ENCODE peak calls at places on chromosome 12, in five cellular contexts. One of them, this sample, is unnamed.

GRCh38 chr12:62722971-62723680 is 211.8 kb downstream of the PPM1H start:
- DNase-seq in Panc1: no peak
- DNase-seq in PC-3: peak; percentile 64
- DNase-seq in neuronal stem cell: no peak
- DNase-seq in tibial nerve: no peak
- DNase-seq in this sample: no peak

GRCh38 chr12:22407397-22407796 is 72.9 kb upstream of the ST8SIA1 start:
- DNase-seq in Panc1: no peak
- DNase-seq in PC-3: no peak
- DNase-seq in neuronal stem cell: no peak
- DNase-seq in tibial nerve: no peak
- DNase-seq in this sample: no peak

GRCh38 chr12:29283969-29284368 is 97.0 kb downstream of the ERGIC2 start:
- DNase-seq in Panc1: no peak
- DNase-seq in PC-3: no peak
- DNase-seq in neuronal stem cell: no peak
- DNase-seq in tibial nerve: no peak
- DNase-seq in this sample: no peak

GRCh38 chr12:104055686-104056388 is 5.8 kb upstream of the GLT8D2 start:
- DNase-seq in Panc1: no peak
- DNase-seq in PC-3: no peak
- DNase-seq in neuronal stem cell: no peak
- DNase-seq in tibial nerve: no peak
- DNase-seq in this sample: no peak

GRCh38 chr12:120546050-120546386 is 11.9 kb downstream of the RNF10 start:
- DNase-seq in Panc1: no peak
- DNase-seq in PC-3: peak; percentile 88
- DNase-seq in neuronal stem cell: no peak
- DNase-seq in tibial nerve: no peak
- DNase-seq in this sample: no peak

GRCh38 chr12:60451457-60451856 is 855.6 kb downstream of the SLC16A7 start:
- DNase-seq in Panc1: no peak
- DNase-seq in PC-3: peak; percentile 46
- DNase-seq in neuronal stem cell: no peak
- DNase-seq in tibial nerve: no peak
- DNase-seq in this sample: no peak

GRCh38 chr12:118064608-118065007 is 3.6 kb upstream of the WSB2 start:
- DNase-seq in Panc1: no peak
- DNase-seq in PC-3: no peak
- DNase-seq in neuronal stem cell: no peak
- DNase-seq in tibial nerve: no peak
- DNase-seq in this sample: no peak

GRCh38 chr12:122963928-122964240 is 2.4 kb downstream of the ABCB9 start:
- DNase-seq in Panc1: no peak
- DNase-seq in PC-3: no peak
- DNase-seq in neuronal stem cell: no peak
- DNase-seq in tibial nerve: no peak
- DNase-seq in this sample: peak; percentile 76

GRCh38 chr12:77746108-77746507 is 84.6 kb upstream of the NAV3 start:
- DNase-seq in Panc1: no peak
- DNase-seq in PC-3: no peak
- DNase-seq in neuronal stem cell: no peak
- DNase-seq in tibial nerve: no peak
- DNase-seq in this sample: no peak

GRCh38 chr12:85968606-85969005 is 94.5 kb downstream of the NTS start:
- DNase-seq in Panc1: no peak
- DNase-seq in PC-3: no peak
- DNase-seq in neuronal stem cell: no peak
- DNase-seq in tibial nerve: no peak
- DNase-seq in this sample: no peak

GRCh38 chr12:25585021-25585523 is 32.0 kb upstream of the LMNTD1 start:
- DNase-seq in Panc1: no peak
- DNase-seq in PC-3: no peak
- DNase-seq in neuronal stem cell: no peak
- DNase-seq in tibial nerve: peak; percentile 31
- DNase-seq in this sample: no peak

GRCh38 chr12:113118142-113118541 is 17.4 kb downstream of the RASAL1 start:
- DNase-seq in Panc1: no peak
- DNase-seq in PC-3: no peak
- DNase-seq in neuronal stem cell: no peak
- DNase-seq in tibial nerve: no peak
- DNase-seq in this sample: no peak

GRCh38 chr12:76643438-76643837 is 83.9 kb upstream of the OSBPL8 start:
- DNase-seq in Panc1: no peak
- DNase-seq in PC-3: peak; percentile 65
- DNase-seq in neuronal stem cell: no peak
- DNase-seq in tibial nerve: no peak
- DNase-seq in this sample: no peak

GRCh38 chr12:177980-178714 is 35.8 kb downstream of the SLC6A12 start:
- DNase-seq in Panc1: no peak
- DNase-seq in PC-3: no peak
- DNase-seq in neuronal stem cell: no peak
- DNase-seq in tibial nerve: no peak
- DNase-seq in this sample: no peak

GRCh38 chr12:121578230-121579189 is 2.3 kb downstream of the KDM2B start:
- DNase-seq in Panc1: no peak
- DNase-seq in PC-3: no peak
- DNase-seq in neuronal stem cell: peak; percentile 64
- DNase-seq in tibial nerve: no peak
- DNase-seq in this sample: peak; percentile 80

GRCh38 chr12:116381744-116382455 is 104.4 kb upstream of the MED13L start:
- DNase-seq in Panc1: no peak
- DNase-seq in PC-3: peak; percentile 95
- DNase-seq in neuronal stem cell: peak; percentile 82
- DNase-seq in tibial nerve: no peak
- DNase-seq in this sample: no peak

GRCh38 chr12:123142948-123143752 is 7.7 kb downstream of the PITPNM2 start:
- DNase-seq in Panc1: no peak
- DNase-seq in PC-3: no peak
- DNase-seq in neuronal stem cell: no peak
- DNase-seq in tibial nerve: no peak
- DNase-seq in this sample: peak; percentile 86

GRCh38 chr12:9868951-9869306 is 225 bp downstream of the CLEC2B start:
- DNase-seq in Panc1: no peak
- DNase-seq in PC-3: no peak
- DNase-seq in neuronal stem cell: no peak
- DNase-seq in tibial nerve: no peak
- DNase-seq in this sample: no peak

GRCh38 chr12:32312049-32312670 is 87.2 kb upstream of the FGD4 start:
- DNase-seq in Panc1: peak; percentile 45
- DNase-seq in PC-3: peak; percentile 68
- DNase-seq in neuronal stem cell: peak; percentile 32
- DNase-seq in tibial nerve: no peak
- DNase-seq in this sample: no peak

GRCh38 chr12:86787419-86787818 is 531.2 kb upstream of the MGAT4C start:
- DNase-seq in Panc1: no peak
- DNase-seq in PC-3: no peak
- DNase-seq in neuronal stem cell: no peak
- DNase-seq in tibial nerve: no peak
- DNase-seq in this sample: no peak

GRCh38 chr12:69214169-69214568 is 25.2 kb upstream of the CPSF6 start:
- DNase-seq in Panc1: no peak
- DNase-seq in PC-3: no peak
- DNase-seq in neuronal stem cell: no peak
- DNase-seq in tibial nerve: no peak
- DNase-seq in this sample: no peak

GRCh38 chr12:96578526-96579125 is 89.2 kb downstream of the CFAP54 start:
- DNase-seq in Panc1: no peak
- DNase-seq in PC-3: peak; percentile 80
- DNase-seq in neuronal stem cell: peak; percentile 43
- DNase-seq in tibial nerve: no peak
- DNase-seq in this sample: no peak

GRCh38 chr12:103046154-103046553 is 88.7 kb downstream of the ASCL1 start:
- DNase-seq in Panc1: no peak
- DNase-seq in PC-3: no peak
- DNase-seq in neuronal stem cell: no peak
- DNase-seq in tibial nerve: no peak
- DNase-seq in this sample: no peak

GRCh38 chr12:119311897-119312296 is 22.6 kb upstream of the CCDC60 start:
- DNase-seq in Panc1: no peak
- DNase-seq in PC-3: no peak
- DNase-seq in neuronal stem cell: no peak
- DNase-seq in tibial nerve: no peak
- DNase-seq in this sample: no peak

GRCh38 chr12:73798523-73798922 is 739.1 kb upstream of the ATXN7L3B start:
- DNase-seq in Panc1: peak; percentile 4
- DNase-seq in PC-3: peak; percentile 59
- DNase-seq in neuronal stem cell: no peak
- DNase-seq in tibial nerve: no peak
- DNase-seq in this sample: no peak

GRCh38 chr12:76317976-76318375 is 30.2 kb downstream of the BBS10 start:
- DNase-seq in Panc1: no peak
- DNase-seq in PC-3: no peak
- DNase-seq in neuronal stem cell: no peak
- DNase-seq in tibial nerve: no peak
- DNase-seq in this sample: no peak

GRCh38 chr12:28550757-28551381 is 360.6 kb downstream of the CCDC91 start:
- DNase-seq in Panc1: no peak
- DNase-seq in PC-3: peak; percentile 89
- DNase-seq in neuronal stem cell: no peak
- DNase-seq in tibial nerve: no peak
- DNase-seq in this sample: no peak

GRCh38 chr12:16691624-16692023 is 85.7 kb upstream of the LMO3 start:
- DNase-seq in Panc1: no peak
- DNase-seq in PC-3: no peak
- DNase-seq in neuronal stem cell: no peak
- DNase-seq in tibial nerve: no peak
- DNase-seq in this sample: no peak

GRCh38 chr12:19572920-19573558 is 133.7 kb downstream of the AEBP2 start:
- DNase-seq in Panc1: peak; percentile 20
- DNase-seq in PC-3: peak; percentile 70
- DNase-seq in neuronal stem cell: no peak
- DNase-seq in tibial nerve: no peak
- DNase-seq in this sample: no peak

GRCh38 chr12:124861898-124862676 is 1.6 kb downstream of the SCARB1 start:
- DNase-seq in Panc1: no peak
- DNase-seq in PC-3: no peak
- DNase-seq in neuronal stem cell: no peak
- DNase-seq in tibial nerve: no peak
- DNase-seq in this sample: no peak
- H3K4me3 ChIP-seq in Panc1: peak overlapping the region; percentile 72
- H3K4me3 ChIP-seq in PC-3: peak overlapping the region; percentile 92
- H3K4me3 ChIP-seq in neuronal stem cell: peak overlapping the region; percentile 88
- H3K4me3 ChIP-seq in tibial nerve: no peak overlapping the region
- H3K4me3 ChIP-seq in this sample: no peak overlapping the region

GRCh38 chr12:110277705-110278104 is 3.3 kb upstream of the ATP2A2 start:
- DNase-seq in Panc1: no peak
- DNase-seq in PC-3: no peak
- DNase-seq in neuronal stem cell: no peak
- DNase-seq in tibial nerve: no peak
- DNase-seq in this sample: no peak
- H3K4me1 ChIP-seq in Panc1: peaks cover 6% of the 10 kb centered on the region
- H3K4me1 ChIP-seq in PC-3: peaks cover 12% of the 10 kb centered on the region
- H3K4me1 ChIP-seq in neuronal stem cell: peaks cover 7% of the 10 kb centered on the region
- H3K4me1 ChIP-seq in tibial nerve: no peaks in the 10 kb centered on the region
- H3K4me1 ChIP-seq in this sample: peaks cover 8% of the 10 kb centered on the region

DNA sequence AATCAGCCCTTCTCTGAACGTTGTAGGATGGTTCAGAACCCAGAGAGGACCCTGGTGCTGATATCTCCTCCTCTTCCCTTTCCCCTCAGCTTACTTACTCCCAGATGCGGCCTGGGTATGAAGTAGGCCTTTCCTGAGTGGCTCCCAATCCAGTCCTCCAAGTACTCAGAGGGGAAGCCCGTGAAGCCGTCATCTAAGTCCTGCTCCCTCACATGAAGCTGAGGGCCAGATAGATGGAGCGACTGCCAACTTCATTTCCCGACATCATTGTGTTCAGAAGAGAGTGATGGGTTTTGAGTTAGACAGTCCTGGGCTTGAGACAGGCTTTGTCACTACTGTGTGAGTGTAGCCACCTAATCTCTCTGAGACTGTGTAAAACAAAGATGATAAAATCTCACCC is 2.7 kb downstream of the APOLD1 start:
- DNase-seq in Panc1: no peak
- DNase-seq in PC-3: no peak
- DNase-seq in neuronal stem cell: no peak
- DNase-seq in tibial nerve: no peak
- DNase-seq in this sample: no peak
- H3K4me3 ChIP-seq in Panc1: no peak overlapping the region
- H3K4me3 ChIP-seq in PC-3: no peak overlapping the region
- H3K4me3 ChIP-seq in neuronal stem cell: no peak overlapping the region
- H3K4me3 ChIP-seq in tibial nerve: no peak overlapping the region
- H3K4me3 ChIP-seq in this sample: no peak overlapping the region

DNA sequence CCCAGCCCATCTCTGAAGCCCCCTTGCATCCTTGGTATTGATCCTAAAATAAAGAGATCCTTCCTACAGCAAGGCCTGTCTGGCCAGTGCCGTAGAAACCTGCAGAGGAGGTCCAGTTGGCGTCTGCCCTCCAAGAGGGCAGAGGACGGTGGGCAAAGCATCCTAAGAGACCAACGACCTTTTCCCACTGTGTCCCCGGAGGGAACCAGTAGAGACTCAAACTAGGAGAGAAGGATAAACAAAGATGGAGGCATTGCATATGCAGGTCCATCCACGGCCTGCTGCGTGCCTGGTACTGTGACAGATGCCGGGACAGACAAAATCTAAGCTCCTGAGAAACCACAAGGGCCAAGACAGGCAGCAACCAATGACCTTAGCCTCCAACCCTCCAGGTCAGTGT is 3.8 kb downstream of the NCKAP5L start:
- DNase-seq in Panc1: no peak
- DNase-seq in PC-3: no peak
- DNase-seq in neuronal stem cell: no peak
- DNase-seq in tibial nerve: no peak
- DNase-seq in this sample: no peak
- H3K4me1 ChIP-seq in Panc1: peaks cover 21% of the 10 kb centered on the region
- H3K4me1 ChIP-seq in PC-3: peaks cover 20% of the 10 kb centered on the region
- H3K4me1 ChIP-seq in neuronal stem cell: peaks cover 34% of the 10 kb centered on the region
- H3K4me1 ChIP-seq in tibial nerve: no peaks in the 10 kb centered on the region
- H3K4me1 ChIP-seq in this sample: peaks cover 25% of the 10 kb centered on the region

DNA sequence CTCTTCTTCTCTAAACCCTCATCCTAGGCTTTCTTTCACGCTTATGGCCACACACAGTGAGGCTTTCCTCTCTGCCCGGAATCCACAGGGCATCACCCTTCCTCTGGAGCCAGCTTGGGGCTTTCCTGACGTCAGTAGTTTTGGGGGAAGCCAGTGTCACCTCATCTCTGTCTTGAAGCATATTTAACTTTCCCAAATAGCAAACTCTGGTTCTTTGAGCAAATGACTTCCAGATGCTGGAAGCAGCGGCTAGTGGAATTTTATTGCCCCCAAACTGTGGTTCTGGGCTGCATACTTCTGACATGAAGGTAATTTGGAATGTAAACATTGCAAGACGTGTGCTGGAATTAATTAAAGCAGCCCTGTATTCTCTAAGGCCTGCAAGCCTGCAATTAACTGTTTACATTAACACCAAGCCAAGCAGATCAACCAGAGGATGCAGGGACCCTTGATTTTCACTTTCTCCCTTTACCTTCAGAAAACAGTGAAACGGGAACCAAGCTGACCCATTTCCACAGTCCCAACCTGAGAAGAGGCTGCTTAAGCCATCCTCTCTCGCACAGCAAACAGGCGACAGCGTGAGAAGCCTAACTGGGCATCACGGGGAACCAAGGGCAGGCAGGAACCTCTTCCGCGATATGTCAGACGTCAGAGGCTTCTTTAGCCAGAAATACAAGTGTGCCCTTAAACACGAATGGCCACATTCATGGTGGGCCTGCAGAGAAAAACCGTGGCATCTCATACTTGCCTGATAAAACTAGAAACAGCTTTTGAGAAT is 258.4 kb downstream of the CACNA1C start:
- DNase-seq in Panc1: no peak
- DNase-seq in PC-3: no peak
- DNase-seq in neuronal stem cell: no peak
- DNase-seq in tibial nerve: no peak
- DNase-seq in this sample: no peak
- H3K4me3 ChIP-seq in Panc1: no peak overlapping the region
- H3K4me3 ChIP-seq in PC-3: no peak overlapping the region
- H3K4me3 ChIP-seq in neuronal stem cell: no peak overlapping the region
- H3K4me3 ChIP-seq in tibial nerve: no peak overlapping the region
- H3K4me3 ChIP-seq in this sample: no peak overlapping the region

This sample was measured in kidney.